ENCODE peak calls at places on chromosomes 2 and 18, in five cellular contexts. One of them, this sample, is unnamed.

GRCh38 chr2:238286551-238286950 is 1.9 kb downstream of the PER2 start:
- DNase-seq in CD4-positive, CD25-positive, alpha-beta regulatory T cell: no peak
- DNase-seq in thyroid gland: peak; percentile 94
- DNase-seq in HS-5: no peak
- DNase-seq in lung: peak; percentile 70
- DNase-seq in this sample: peak; percentile 73

GRCh38 chr2:58708565-58708964 is 467.4 kb upstream of the FANCL start:
- DNase-seq in CD4-positive, CD25-positive, alpha-beta regulatory T cell: no peak
- DNase-seq in thyroid gland: no peak
- DNase-seq in HS-5: no peak
- DNase-seq in lung: no peak
- DNase-seq in this sample: no peak

GRCh38 chr18:35026407-35027061 is 14.7 kb upstream of the MAPRE2 start:
- DNase-seq in CD4-positive, CD25-positive, alpha-beta regulatory T cell: peak; percentile 36
- DNase-seq in thyroid gland: no peak
- DNase-seq in HS-5: no peak
- DNase-seq in lung: no peak
- DNase-seq in this sample: no peak

GRCh38 chr18:48314694-48315093 is 94.5 kb downstream of the ZBTB7C start:
- DNase-seq in CD4-positive, CD25-positive, alpha-beta regulatory T cell: no peak
- DNase-seq in thyroid gland: no peak
- DNase-seq in HS-5: no peak
- DNase-seq in lung: no peak
- DNase-seq in this sample: no peak

GRCh38 chr18:58310517-58310916 is 266.5 kb downstream of the NEDD4L start:
- DNase-seq in CD4-positive, CD25-positive, alpha-beta regulatory T cell: peak; percentile 64
- DNase-seq in thyroid gland: peak; percentile 87
- DNase-seq in HS-5: no peak
- DNase-seq in lung: peak; percentile 90
- DNase-seq in this sample: no peak

GRCh38 chr2:85164145-85164559 is 31.0 kb downstream of the TCF7L1 start:
- DNase-seq in CD4-positive, CD25-positive, alpha-beta regulatory T cell: no peak
- DNase-seq in thyroid gland: no peak
- DNase-seq in HS-5: no peak
- DNase-seq in lung: no peak
- DNase-seq in this sample: no peak

GRCh38 chr2:96924775-96925747 is 55.2 kb upstream of the SEMA4C start:
- DNase-seq in CD4-positive, CD25-positive, alpha-beta regulatory T cell: peak; percentile 55
- DNase-seq in thyroid gland: no peak
- DNase-seq in HS-5: no peak
- DNase-seq in lung: no peak
- DNase-seq in this sample: no peak

GRCh38 chr2:30026091-30027055 is 105.0 kb upstream of the ALK start:
- DNase-seq in CD4-positive, CD25-positive, alpha-beta regulatory T cell: no peak
- DNase-seq in thyroid gland: peak; percentile 60
- DNase-seq in HS-5: no peak
- DNase-seq in lung: no peak
- DNase-seq in this sample: peak; percentile 96

GRCh38 chr2:196453613-196454047 is 185.9 kb upstream of the CCDC150 start:
- DNase-seq in CD4-positive, CD25-positive, alpha-beta regulatory T cell: peak; percentile 66
- DNase-seq in thyroid gland: peak; percentile 26
- DNase-seq in HS-5: peak; percentile 16
- DNase-seq in lung: no peak
- DNase-seq in this sample: peak; percentile 72

GRCh38 chr2:235217814-235218213 is 266.0 kb downstream of the SH3BP4 start:
- DNase-seq in CD4-positive, CD25-positive, alpha-beta regulatory T cell: no peak
- DNase-seq in thyroid gland: no peak
- DNase-seq in HS-5: peak; percentile 23
- DNase-seq in lung: no peak
- DNase-seq in this sample: no peak

GRCh38 chr2:190841707-190842505 is 38.7 kb upstream of the GLS start:
- DNase-seq in CD4-positive, CD25-positive, alpha-beta regulatory T cell: peak; percentile 26
- DNase-seq in thyroid gland: no peak
- DNase-seq in HS-5: no peak
- DNase-seq in lung: no peak
- DNase-seq in this sample: peak; percentile 33

GRCh38 chr2:122338000-122338399 is 582.5 kb downstream of the TSN start:
- DNase-seq in CD4-positive, CD25-positive, alpha-beta regulatory T cell: no peak
- DNase-seq in thyroid gland: no peak
- DNase-seq in HS-5: no peak
- DNase-seq in lung: no peak
- DNase-seq in this sample: no peak

GRCh38 chr2:57759131-57759530 is 287.5 kb upstream of the VRK2 start:
- DNase-seq in CD4-positive, CD25-positive, alpha-beta regulatory T cell: no peak
- DNase-seq in thyroid gland: no peak
- DNase-seq in HS-5: no peak
- DNase-seq in lung: no peak
- DNase-seq in this sample: no peak

GRCh38 chr18:47050468-47050867 is 15.0 kb upstream of the ELOA2 start:
- DNase-seq in CD4-positive, CD25-positive, alpha-beta regulatory T cell: peak; percentile 42
- DNase-seq in thyroid gland: no peak
- DNase-seq in HS-5: no peak
- DNase-seq in lung: no peak
- DNase-seq in this sample: peak; percentile 37

GRCh38 chr2:177983183-177983788 is 89.3 kb downstream of the PDE11A start:
- DNase-seq in CD4-positive, CD25-positive, alpha-beta regulatory T cell: peak; percentile 43
- DNase-seq in thyroid gland: peak; percentile 69
- DNase-seq in HS-5: no peak
- DNase-seq in lung: no peak
- DNase-seq in this sample: peak; percentile 66

GRCh38 chr2:217356795-217357194 is 496.9 kb upstream of the TNP1 start:
- DNase-seq in CD4-positive, CD25-positive, alpha-beta regulatory T cell: no peak
- DNase-seq in thyroid gland: peak; percentile 88
- DNase-seq in HS-5: no peak
- DNase-seq in lung: no peak
- DNase-seq in this sample: no peak

GRCh38 chr2:38959938-38960608 is 70.4 kb downstream of the ARHGEF33 start:
- DNase-seq in CD4-positive, CD25-positive, alpha-beta regulatory T cell: peak; percentile 86
- DNase-seq in thyroid gland: peak; percentile 79
- DNase-seq in HS-5: peak; percentile 8
- DNase-seq in lung: peak; percentile 51
- DNase-seq in this sample: no peak

GRCh38 chr2:73292906-73293533 is 328 bp downstream of the EGR4 start:
- DNase-seq in CD4-positive, CD25-positive, alpha-beta regulatory T cell: no peak
- DNase-seq in thyroid gland: no peak
- DNase-seq in HS-5: no peak
- DNase-seq in lung: no peak
- DNase-seq in this sample: no peak

GRCh38 chr2:108971661-108972566 is 17.1 kb downstream of the EDAR start:
- DNase-seq in CD4-positive, CD25-positive, alpha-beta regulatory T cell: no peak
- DNase-seq in thyroid gland: no peak
- DNase-seq in HS-5: no peak
- DNase-seq in lung: no peak
- DNase-seq in this sample: peak; percentile 91

GRCh38 chr2:197848602-197849001 is 44.2 kb downstream of the PLCL1 start:
- DNase-seq in CD4-positive, CD25-positive, alpha-beta regulatory T cell: no peak
- DNase-seq in thyroid gland: no peak
- DNase-seq in HS-5: no peak
- DNase-seq in lung: no peak
- DNase-seq in this sample: no peak

GRCh38 chr2:170140561-170140960 is 37.4 kb upstream of the MYO3B start:
- DNase-seq in CD4-positive, CD25-positive, alpha-beta regulatory T cell: no peak
- DNase-seq in thyroid gland: no peak
- DNase-seq in HS-5: no peak
- DNase-seq in lung: no peak
- DNase-seq in this sample: no peak

GRCh38 chr2:69784228-69784627 is 42.3 kb downstream of the ANXA4 start:
- DNase-seq in CD4-positive, CD25-positive, alpha-beta regulatory T cell: no peak
- DNase-seq in thyroid gland: no peak
- DNase-seq in HS-5: no peak
- DNase-seq in lung: no peak
- DNase-seq in this sample: no peak

GRCh38 chr2:163347982-163348842 is 387.6 kb downstream of the FIGN start:
- DNase-seq in CD4-positive, CD25-positive, alpha-beta regulatory T cell: no peak
- DNase-seq in thyroid gland: peak; percentile 64
- DNase-seq in HS-5: peak; percentile 48
- DNase-seq in lung: peak; percentile 52
- DNase-seq in this sample: peak; percentile 75

GRCh38 chr2:203893386-203893785 is 25.8 kb downstream of the CTLA4 start:
- DNase-seq in CD4-positive, CD25-positive, alpha-beta regulatory T cell: no peak
- DNase-seq in thyroid gland: no peak
- DNase-seq in HS-5: no peak
- DNase-seq in lung: no peak
- DNase-seq in this sample: no peak

GRCh38 chr2:240162032-240162431 is 21.6 kb upstream of the OTOS start:
- DNase-seq in CD4-positive, CD25-positive, alpha-beta regulatory T cell: no peak
- DNase-seq in thyroid gland: no peak
- DNase-seq in HS-5: no peak
- DNase-seq in lung: no peak
- DNase-seq in this sample: no peak

GRCh38 chr2:62150597-62151305 is 45.2 kb upstream of the B3GNT2 start:
- DNase-seq in CD4-positive, CD25-positive, alpha-beta regulatory T cell: no peak
- DNase-seq in thyroid gland: no peak
- DNase-seq in HS-5: no peak
- DNase-seq in lung: no peak
- DNase-seq in this sample: peak; percentile 39

GRCh38 chr18:31245820-31246219 is 72.1 kb upstream of the DSG1 start:
- DNase-seq in CD4-positive, CD25-positive, alpha-beta regulatory T cell: no peak
- DNase-seq in thyroid gland: no peak
- DNase-seq in HS-5: no peak
- DNase-seq in lung: no peak
- DNase-seq in this sample: peak; percentile 4

GRCh38 chr2:172102858-172103359 is at the start of gene DLX2:
- DNase-seq in CD4-positive, CD25-positive, alpha-beta regulatory T cell: peak; percentile 83
- DNase-seq in thyroid gland: peak; percentile 52
- DNase-seq in HS-5: no peak
- DNase-seq in lung: peak; percentile 72
- DNase-seq in this sample: peak; percentile 92

GRCh38 chr2:239660390-239661228 is 259.8 kb upstream of the HDAC4 start:
- DNase-seq in CD4-positive, CD25-positive, alpha-beta regulatory T cell: no peak
- DNase-seq in thyroid gland: no peak
- DNase-seq in HS-5: no peak
- DNase-seq in lung: no peak
- DNase-seq in this sample: peak; percentile 65

GRCh38 chr2:39913648-39914456 is 134.8 kb upstream of the THUMPD2 start:
- DNase-seq in CD4-positive, CD25-positive, alpha-beta regulatory T cell: peak; percentile 79
- DNase-seq in thyroid gland: no peak
- DNase-seq in HS-5: peak; percentile 74
- DNase-seq in lung: no peak
- DNase-seq in this sample: peak; percentile 88

GRCh38 chr2:195768454-195768853 is 111.4 kb downstream of the SLC39A10 start:
- DNase-seq in CD4-positive, CD25-positive, alpha-beta regulatory T cell: no peak
- DNase-seq in thyroid gland: no peak
- DNase-seq in HS-5: peak; percentile 40
- DNase-seq in lung: no peak
- DNase-seq in this sample: peak; percentile 30

GRCh38 chr2:173079968-173080860 is 4.6 kb downstream of the MAP3K20 start:
- DNase-seq in CD4-positive, CD25-positive, alpha-beta regulatory T cell: no peak
- DNase-seq in thyroid gland: no peak
- DNase-seq in HS-5: peak; percentile 97
- DNase-seq in lung: no peak
- DNase-seq in this sample: peak; percentile 96

GRCh38 chr2:29212009-29212408 is 96.8 kb downstream of the CLIP4 start:
- DNase-seq in CD4-positive, CD25-positive, alpha-beta regulatory T cell: no peak
- DNase-seq in thyroid gland: no peak
- DNase-seq in HS-5: no peak
- DNase-seq in lung: no peak
- DNase-seq in this sample: no peak

GRCh38 chr18:49476664-49477411 is 10.2 kb downstream of the C18orf32 start:
- DNase-seq in CD4-positive, CD25-positive, alpha-beta regulatory T cell: no peak
- DNase-seq in thyroid gland: peak; percentile 77
- DNase-seq in HS-5: no peak
- DNase-seq in lung: peak; percentile 43
- DNase-seq in this sample: peak; percentile 25

GRCh38 chr18:42242758-42243157 is 287.7 kb downstream of the PIK3C3 start:
- DNase-seq in CD4-positive, CD25-positive, alpha-beta regulatory T cell: no peak
- DNase-seq in thyroid gland: no peak
- DNase-seq in HS-5: no peak
- DNase-seq in lung: no peak
- DNase-seq in this sample: no peak

GRCh38 chr2:18047896-18048657 is 169.6 kb downstream of the KCNS3 start:
- DNase-seq in CD4-positive, CD25-positive, alpha-beta regulatory T cell: no peak
- DNase-seq in thyroid gland: peak; percentile 7
- DNase-seq in HS-5: peak; percentile 30
- DNase-seq in lung: no peak
- DNase-seq in this sample: peak; percentile 95

GRCh38 chr2:45444991-45445390 is 166.1 kb downstream of the SRBD1 start:
- DNase-seq in CD4-positive, CD25-positive, alpha-beta regulatory T cell: no peak
- DNase-seq in thyroid gland: no peak
- DNase-seq in HS-5: no peak
- DNase-seq in lung: no peak
- DNase-seq in this sample: no peak